ENCODE peak calls at places on chromosome 1, in four cellular contexts. F, U, A and I are unnamed samples.

GRCh38 chr1:209685835-209686234 is 10.6 kb downstream of the G0S2 start:
- DNase-seq in A (no peak), F (peak), U (no peak), I (peak)

GRCh38 chr1:9363061-9363471 is 70.4 kb downstream of the SPSB1 start:
- DNase-seq in U (peak), A (no peak), F (no peak), I (no peak)

GRCh38 chr1:82920418-82921248 is 1078.3 kb downstream of the TTLL7 start:
- DNase-seq in F (no peak), A (no peak), U (no peak), I (no peak)

GRCh38 chr1:67604778-67605177 is 80.2 kb upstream of the GADD45A start:
- DNase-seq in U (no peak), A (no peak), F (no peak), I (no peak)

GRCh38 chr1:155019377-155020245 is 14.0 kb downstream of the DCST2 start:
- DNase-seq in U (no peak), A (no peak), F (no peak), I (no peak)

GRCh38 chr1:192951961-192952460 is 107.1 kb downstream of the UCHL5 start:
- DNase-seq in A (peak), U (no peak), F (no peak), I (no peak)

GRCh38 chr1:181972256-181972655 is 89.3 kb downstream of the ZNF648 start:
- DNase-seq in A (no peak), F (no peak), U (no peak), I (no peak)

GRCh38 chr1:151197863-151198253 is 494 bp upstream of the PIP5K1A start:
- DNase-seq in A (no peak), U (no peak), F (no peak), I (no peak)

GRCh38 chr1:30907641-30908445 is 715 bp downstream of the SDC3 start:
- DNase-seq in U (no peak), F (no peak), A (no peak), I (no peak)

GRCh38 chr1:153954826-153955225 is 3.6 kb downstream of the CRTC2 start:
- DNase-seq in A (no peak), U (no peak), F (no peak), I (no peak)

GRCh38 chr1:99598738-99599411 is 47.0 kb upstream of the PALMD start:
- DNase-seq in F (no peak), U (no peak), A (no peak), I (no peak)

GRCh38 chr1:212667223-212668139 is 32.2 kb downstream of the BATF3 start:
- DNase-seq in A (peak), U (no peak), F (no peak), I (peak)

GRCh38 chr1:82506970-82507369 is 706.2 kb downstream of the ADGRL2 start:
- DNase-seq in F (no peak), U (no peak), A (no peak), I (no peak)

GRCh38 chr1:25996966-25997758 is 701 bp downstream of the PAFAH2 start:
- DNase-seq in A (no peak), F (no peak), U (peak), I (peak)